ENCODE peak calls at places on chromosomes 4 and X, in ten cellular contexts. L is AG04450; F is mammary epithelial cell; H is stomach; T is mesenchymal stem cell; Y is CD8-positive, alpha-beta memory T cell; U is K562; A is thoracic aorta; Z is IMR-90; B is spleen. X is an unnamed sample.

GRCh38 chr4:94577136-94577535 is 125.4 kb downstream of the PDLIM5 start:
- DNase-seq in L (no peak), F (no peak), H (no peak), T (peak; percentile 80), Y (no peak), U (no peak), A (peak; percentile 11), Z (peak; percentile 67), B (no peak), X (peak; percentile 18)

GRCh38 chrX:56503941-56504673 is 59.3 kb upstream of the UBQLN2 start:
- DNase-seq in L (no peak), F (peak; percentile 81), H (no peak), T (no peak), Y (no peak), U (no peak), A (no peak), Z (no peak), B (no peak), X (no peak)

GRCh38 chr4:91243132-91243531 is 1060.6 kb upstream of the GRID2 start:
- DNase-seq in L (no peak), F (no peak), H (no peak), T (no peak), Y (no peak), U (no peak), A (no peak), Z (no peak), B (no peak), X (no peak)

GRCh38 chr4:74590476-74590875 is 145.5 kb downstream of the AREG start:
- DNase-seq in L (no peak), F (no peak), H (no peak), T (no peak), Y (no peak), U (no peak), A (no peak), Z (no peak), B (no peak), X (no peak)

GRCh38 chr4:28287837-28288236 is 1427.2 kb downstream of the STIM2 start:
- DNase-seq in L (peak; percentile 90), F (peak; percentile 97), H (no peak), T (peak; percentile 79), Y (no peak), U (no peak), A (no peak), Z (peak; percentile 100), B (no peak), X (no peak)

GRCh38 chrX:70508296-70508911 is 63.8 kb downstream of the DLG3 start:
- DNase-seq in L (no peak), F (no peak), H (no peak), T (peak; percentile 1), Y (no peak), U (peak; percentile 8), A (no peak), Z (peak; percentile 8), B (no peak), X (no peak)

GRCh38 chr4:74503580-74503979 is 58.6 kb downstream of the AREG start:
- DNase-seq in L (no peak), F (peak; percentile 80), H (no peak), T (peak; percentile 76), Y (no peak), U (no peak), A (no peak), Z (peak; percentile 88), B (no peak), X (no peak)

GRCh38 chrX:47540754-47541538 is 20.1 kb upstream of the ARAF start:
- DNase-seq in L (peak; percentile 76), F (peak; percentile 80), H (peak; percentile 69), T (peak; percentile 94), Y (no peak), U (peak; percentile 92), A (peak; percentile 19), Z (peak; percentile 92), B (no peak), X (no peak)

GRCh38 chrX:47316276-47317025 is 53.9 kb upstream of the ZNF157 start:
- DNase-seq in L (no peak), F (no peak), H (peak; percentile 32), T (peak; percentile 40), Y (no peak), U (no peak), A (no peak), Z (no peak), B (peak; percentile 30), X (no peak)

GRCh38 chrX:22296871-22297270 is 24.2 kb downstream of the CBLL2 start:
- DNase-seq in L (no peak), F (no peak), H (no peak), T (no peak), Y (no peak), U (no peak), A (no peak), Z (no peak), B (no peak), X (peak; percentile 77)

GRCh38 chrX:78123190-78123589 is 16.3 kb downstream of the TAF9B start:
- DNase-seq in L (no peak), F (peak; percentile 79), H (no peak), T (no peak), Y (no peak), U (no peak), A (no peak), Z (peak; percentile 63), B (no peak), X (no peak)

GRCh38 chr4:38117614-38118013 is 157.4 kb downstream of the PTTG2 start:
- DNase-seq in L (no peak), F (no peak), H (no peak), T (no peak), Y (no peak), U (no peak), A (no peak), Z (no peak), B (no peak), X (no peak)

GRCh38 chrX:153725039-153725831 is 579 bp downstream of the ABCD1 start:
- DNase-seq in L (no peak), F (no peak), H (no peak), T (no peak), Y (no peak), U (no peak), A (no peak), Z (no peak), B (peak; percentile 88), X (no peak)

GRCh38 chrX:153726286-153727107 is 1.8 kb downstream of the ABCD1 start:
- DNase-seq in L (no peak), F (no peak), H (peak; percentile 55), T (peak; percentile 77), Y (peak; percentile 49), U (peak; percentile 81), A (no peak), Z (peak; percentile 52), B (peak; percentile 92), X (no peak)

GRCh38 chrX:153727108-153727931 is 2.7 kb downstream of the ABCD1 start:
- DNase-seq in L (no peak), F (no peak), H (peak; percentile 78), T (no peak), Y (no peak), U (no peak), A (no peak), Z (no peak), B (peak; percentile 80), X (no peak)

GRCh38 chrX:153724252-153725038 is at the start of the genes ABCD1 and BCAP31:
- DNase-seq in L (peak; percentile 53), F (peak; percentile 84), H (peak; percentile 90), T (peak; percentile 89), Y (peak; percentile 89), U (peak; percentile 90), A (peak; percentile 56), Z (peak; percentile 78), B (peak; percentile 97), X (no peak)

GRCh38 chrX:153725832-153726285 is 1.2 kb downstream of the ABCD1 start:
- DNase-seq in L (no peak), F (no peak), H (no peak), T (no peak), Y (no peak), U (no peak), A (no peak), Z (no peak), B (no peak), X (no peak)
- H3K27ac ChIP-seq in L (no peak overlapping the region), F (no peak overlapping the region), H (peak overlapping the region; percentile 88), T (peak overlapping the region; percentile 83), Y (peak overlapping the region; percentile 61), U (peak overlapping the region; percentile 83), A (peak overlapping the region; percentile 90), Z (peak overlapping the region; percentile 71), B (peak overlapping the region; percentile 94), X (no peak overlapping the region)

DNA sequence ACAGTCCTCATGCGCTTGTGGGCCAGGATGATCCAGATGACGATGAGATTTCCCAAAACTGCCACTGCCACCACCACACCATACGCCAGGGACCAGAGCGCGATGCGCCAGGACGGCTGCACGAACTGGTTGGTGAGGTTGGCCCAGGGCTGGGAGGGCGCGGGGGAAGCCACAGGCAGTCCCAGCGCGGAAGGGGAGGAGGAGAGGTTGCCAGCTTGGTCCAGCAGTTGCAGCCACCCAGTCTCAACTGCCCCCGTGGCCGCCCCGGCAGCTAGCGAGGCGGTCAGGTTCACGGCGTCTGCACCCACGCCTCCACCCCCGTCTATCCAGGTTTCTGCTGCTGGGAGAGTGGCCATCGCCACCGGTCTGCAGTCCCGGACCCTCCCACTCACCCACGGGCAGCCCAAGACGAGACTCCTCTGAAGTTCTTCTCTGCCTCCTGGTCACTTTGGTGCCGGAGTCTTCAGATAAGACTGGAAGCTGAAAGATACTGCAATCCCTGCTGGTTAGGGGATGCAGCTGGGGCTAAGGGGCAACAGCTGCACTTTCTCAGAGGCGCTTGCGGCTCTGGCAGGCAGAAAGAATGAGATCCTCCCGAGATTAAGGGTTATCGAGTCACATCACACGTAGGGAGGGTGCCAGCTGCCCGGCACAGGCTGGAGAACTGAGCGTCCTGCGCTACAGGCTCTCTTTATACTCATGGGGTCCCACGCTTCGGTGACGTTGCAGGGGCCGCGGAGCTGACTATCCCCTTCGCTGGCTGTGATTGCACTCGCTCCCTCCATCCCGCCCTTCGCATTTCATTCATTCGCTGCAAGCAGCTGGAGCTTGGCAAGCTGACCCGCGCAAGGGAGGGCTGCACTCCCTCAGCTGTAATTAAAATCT is at the start of gene TACR3:
- DNase-seq in L (no peak), F (no peak), H (no peak), T (no peak), Y (no peak), U (no peak), A (no peak), Z (no peak), B (peak; percentile 65), X (no peak)
- H3K4me3 ChIP-seq in L (no peak within 1 kb of the TSS), F (no peak within 1 kb of the TSS), H (peak within 1 kb of the TSS; percentile 7), T (peak within 1 kb of the TSS; percentile 51), Y (no peak within 1 kb of the TSS), U (no peak within 1 kb of the TSS), A (peak within 1 kb of the TSS; percentile 36), Z (no peak within 1 kb of the TSS), B (no peak within 1 kb of the TSS), X (peak within 1 kb of the TSS; percentile 71)

GRCh38 chr4:182918791-182919302 is 1.7 kb upstream of the DCTD start:
- DNase-seq in L (no peak), F (peak; percentile 10), H (no peak), T (peak; percentile 12), Y (peak; percentile 24), U (no peak), A (no peak), Z (no peak), B (no peak), X (no peak)
- H3K27ac ChIP-seq in L (no peak overlapping the region), F (no peak overlapping the region), H (peak overlapping the region; percentile 94), T (no peak overlapping the region), Y (peak overlapping the region; percentile 95), U (no peak overlapping the region), A (no peak overlapping the region), Z (no peak overlapping the region), B (peak overlapping the region; percentile 96), X (no peak overlapping the region)

DNA sequence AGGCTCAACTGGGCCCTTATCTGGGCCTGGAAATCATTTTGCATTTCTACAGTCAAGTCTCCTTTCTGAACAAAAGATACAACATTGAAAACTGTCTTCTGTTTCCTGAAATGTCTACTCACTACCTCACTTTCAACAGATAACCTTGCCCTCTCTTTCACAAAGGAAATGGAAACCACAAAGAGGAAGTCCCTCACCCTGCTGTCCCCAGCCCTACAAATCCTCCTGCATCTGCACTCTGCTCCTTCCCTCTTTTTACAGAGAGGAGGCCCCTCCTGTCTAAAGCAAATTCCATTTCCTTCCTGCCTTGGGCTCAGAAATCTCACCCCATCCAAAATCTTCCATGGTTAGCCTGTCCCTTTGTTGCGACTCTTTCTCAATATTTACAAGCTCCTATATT is 24.8 kb upstream of the CYBB start:
- DNase-seq in L (no peak), F (no peak), H (no peak), T (no peak), Y (peak; percentile 47), U (peak; percentile 23), A (no peak), Z (no peak), B (no peak), X (no peak)
- H3K4me3 ChIP-seq in L (no peak overlapping the region), F (no peak overlapping the region), H (no peak overlapping the region), T (no peak overlapping the region), Y (peak overlapping the region; percentile 37), U (no peak overlapping the region), A (no peak overlapping the region), Z (no peak overlapping the region), B (no peak overlapping the region), X (no peak overlapping the region)